ENCODE peak calls at places on chromosomes 4 and X, in seven cellular contexts. R is H1, D is A549, Q is heart left ventricle, C is breast epithelium, T is uterus, I is adrenal gland. U is an unnamed sample. For H3K9me3, the result is how much of the 10 kb centered on the place peaks cover.

GRCh38 chrX:150308041-150308440 is 55.1 kb upstream of the MAMLD1 start:
- DNase-seq in R (no peak), D (no peak), Q (no peak), C (no peak), T (no peak), I (no peak), U (no peak)

GRCh38 chrX:149962859-149963757 is 24.8 kb upstream of the EOLA2 start:
- DNase-seq in R (no peak), D (peak), Q (peak), C (no peak), T (no peak), I (peak), U (peak)

GRCh38 chr4:7711330-7711963 is 228.2 kb downstream of the AFAP1 start:
- DNase-seq in R (no peak), D (no peak), Q (no peak), C (no peak), T (no peak), I (no peak), U (no peak)

GRCh38 chrX:15737188-15737956 is 698 bp upstream of the CA5B start:
- DNase-seq in R (no peak), D (no peak), Q (no peak), C (no peak), T (no peak), I (no peak), U (no peak)

GRCh38 chr4:135371137-135371536 is 1169.5 kb upstream of the PABPC4L start:
- DNase-seq in R (peak), D (no peak), Q (no peak), C (no peak), T (no peak), I (no peak), U (peak)

GRCh38 chrX:22246620-22247019 is 26.1 kb upstream of the CBLL2 start:
- DNase-seq in R (no peak), D (no peak), Q (no peak), C (no peak), T (no peak), I (no peak), U (no peak)

GRCh38 chr4:142404191-142404611 is 441.9 kb downstream of the INPP4B start:
- DNase-seq in R (no peak), D (peak), Q (peak), C (no peak), T (peak), I (peak), U (no peak)

GRCh38 chr4:170047774-170048354 is 21.7 kb upstream of the MFAP3L start:
- DNase-seq in R (no peak), D (peak), Q (peak), C (peak), T (peak), I (peak), U (peak)

GRCh38 chr4:4778491-4779003 is 80.9 kb upstream of the MSX1 start:
- DNase-seq in R (no peak), D (no peak), Q (no peak), C (no peak), T (no peak), I (no peak), U (no peak)

GRCh38 chrX:155313766-155314165 is 20.6 kb downstream of the CLIC2 start:
- DNase-seq in R (no peak), D (no peak), Q (no peak), C (no peak), T (no peak), I (no peak), U (no peak)

GRCh38 chr4:38188631-38189101 is 228.5 kb downstream of the PTTG2 start:
- DNase-seq in R (no peak), D (no peak), Q (no peak), C (no peak), T (no peak), I (no peak), U (no peak)

GRCh38 chrX:151701071-151701470 is 5.8 kb downstream of the PRRG3 start:
- DNase-seq in R (no peak), D (no peak), Q (no peak), C (no peak), T (no peak), I (no peak), U (no peak)
- H3K9me3 ChIP-seq in R (under half), D (under half), Q (under half), C (under half), T (under half), I (under half), U (under half)

DNA sequence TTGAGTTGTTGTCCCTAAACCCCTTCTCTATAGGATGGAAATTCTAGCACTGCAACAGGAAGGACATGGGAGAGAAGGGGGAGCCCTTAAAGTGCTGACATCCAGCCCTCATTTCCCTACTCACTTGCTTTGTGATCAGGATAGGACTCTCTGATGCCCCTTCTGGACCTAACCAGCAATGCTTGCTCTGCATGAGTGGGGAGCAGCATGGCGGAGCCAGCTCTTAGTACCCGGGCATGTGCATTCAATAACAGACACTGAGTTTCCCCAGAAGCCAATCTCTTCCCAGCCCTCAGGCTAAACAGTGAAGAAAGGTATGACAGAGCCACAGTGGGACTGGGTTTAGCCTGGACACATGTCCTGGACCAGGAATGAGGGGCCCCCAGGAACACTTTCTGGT is 14.0 kb downstream of the SOD3 start:
- DNase-seq in R (no peak), D (peak), Q (no peak), C (no peak), T (no peak), I (no peak), U (no peak)
- TF ChIP-seq CTCF in R (peak), D (no peak), Q (peak), C (no peak), T (no peak), I (no peak), U (no peak)

GRCh38 chr4:82421796-82422560 is 8.3 kb downstream of the HNRNPDL start:
- DNase-seq in R (no peak), D (no peak), Q (no peak), C (no peak), T (no peak), I (no peak), U (no peak)

GRCh38 chr4:82425478-82425877 is 4.8 kb downstream of the HNRNPDL start:
- DNase-seq in R (no peak), D (no peak), Q (no peak), C (no peak), T (no peak), I (no peak), U (no peak)

GRCh38 chr4:82419451-82419850 is 10.8 kb downstream of the HNRNPDL start:
- DNase-seq in R (no peak), D (no peak), Q (no peak), C (no peak), T (no peak), I (no peak), U (no peak)

GRCh38 chr4:82423245-82424054 is 6.8 kb downstream of the HNRNPDL start:
- DNase-seq in R (no peak), D (no peak), Q (no peak), C (no peak), T (no peak), I (no peak), U (no peak)

DNA sequence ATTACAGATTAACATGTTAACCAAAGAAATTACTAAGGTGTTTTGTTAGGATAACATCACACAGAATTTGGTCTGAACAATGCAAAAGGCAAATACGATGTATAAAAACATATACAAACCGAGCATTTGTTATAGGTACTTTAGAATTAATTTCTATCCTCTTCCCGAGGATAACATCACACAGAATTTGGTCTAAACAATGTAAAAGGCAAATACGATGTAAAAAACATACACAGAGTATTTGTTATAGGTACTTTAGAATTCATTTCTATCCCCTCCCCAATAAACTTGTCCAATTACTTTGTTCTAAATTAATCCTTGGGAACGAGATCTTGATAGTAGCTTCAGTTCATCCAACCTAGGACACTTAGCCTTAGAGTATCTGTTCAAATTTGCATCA is 7.6 kb downstream of the HNRNPDL start:
- DNase-seq in R (no peak), D (no peak), Q (no peak), C (no peak), T (no peak), I (no peak), U (no peak)
- TF ChIP-seq POLR2A in R (no peak), D (no peak), Q (no peak), C (no peak), T (no peak), I (no peak), U (no peak)

GRCh38 chr4:175986-176385 is 51.7 kb downstream of the ZNF718 start:
- DNase-seq in R (no peak), D (no peak), Q (no peak), C (no peak), T (no peak), I (no peak), U (no peak)
- H3K9me3 ChIP-seq in R (under half), D (under half), Q (half or more), C (half or more), T (under half), I (under half), U (under half)

GRCh38 chrX:40552768-40553167 is 28.0 kb upstream of the ATP6AP2 start:
- DNase-seq in R (no peak), D (peak), Q (no peak), C (no peak), T (no peak), I (no peak), U (no peak)
- TF ChIP-seq CTCF in R (no peak), D (peak), Q (peak), C (no peak), T (peak), I (peak), U (no peak)

GRCh38 chr4:119321921-119322687 is at the start of gene FABP2:
- DNase-seq in R (no peak), D (no peak), Q (no peak), C (no peak), T (no peak), I (no peak), U (no peak)
- TF ChIP-seq POLR2A in R (no peak), D (no peak), Q (no peak), C (no peak), T (no peak), I (no peak), U (no peak)

DNA sequence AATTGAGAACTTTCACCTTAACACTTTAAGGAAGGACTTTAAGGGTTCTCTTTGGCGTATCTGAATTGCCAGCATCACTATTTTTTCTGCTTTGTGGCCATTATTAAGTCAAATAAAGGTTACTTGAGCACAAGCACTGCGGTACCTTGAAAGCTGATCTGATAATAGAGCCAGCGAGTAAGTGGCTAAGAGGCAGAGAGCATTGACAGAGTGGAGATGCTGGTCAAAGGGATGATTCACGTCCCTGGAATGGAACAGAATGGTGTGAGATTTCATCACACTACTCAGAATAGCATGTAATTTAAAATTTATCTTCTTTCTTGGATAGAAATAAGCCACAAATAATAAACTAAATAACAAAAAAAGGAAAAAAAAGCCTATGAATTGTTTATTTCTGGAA is 57.1 kb upstream of the NPFFR2 start:
- DNase-seq in R (no peak), D (no peak), Q (no peak), C (no peak), T (no peak), I (no peak), U (no peak)
- H3K9me3 ChIP-seq in R (under half), D (under half), Q (under half), C (under half), T (under half), I (under half), U (under half)

GRCh38 chr4:109559983-109560686 is at the start of gene MCUB:
- DNase-seq in R (peak), D (peak), Q (peak), C (peak), T (peak), I (peak), U (peak)
- TF ChIP-seq CTCF in R (no peak), D (no peak), Q (no peak), C (no peak), T (peak), I (no peak), U (no peak)